ENCODE peak calls at places on chromosomes 13 and 19, in eight cellular contexts. T is Caco-2, O is neural progenitor cell, M is breast epithelium, U is hepatocyte, D is heart left ventricle, I is esophagus squamous epithelium, Q is ascending aorta. G is an unnamed sample.

GRCh38 chr13:98997738-98998641 is 20.1 kb upstream of the DOCK9 start:
- DNase-seq in T (no peak), O (no peak), M (no peak), U (no peak), D (no peak), I (no peak), Q (no peak), G (no peak)

GRCh38 chr13:43473437-43473836 is 313.3 kb downstream of the ENOX1 start:
- DNase-seq in T (no peak), O (no peak), M (no peak), U (peak; percentile 20), D (no peak), I (no peak), Q (no peak), G (no peak)

GRCh38 chr19:51059715-51060114 is 5.2 kb downstream of the KLK13 start:
- DNase-seq in T (no peak), O (no peak), M (no peak), U (no peak), D (no peak), I (no peak), Q (no peak), G (no peak)

GRCh38 chr19:35739275-35740107 is 2.8 kb downstream of the IGFLR1 start:
- DNase-seq in T (no peak), O (no peak), M (no peak), U (no peak), D (no peak), I (no peak), Q (no peak), G (no peak)

GRCh38 chr13:113083402-113084061 is 22.1 kb upstream of the F7 start:
- DNase-seq in T (no peak), O (no peak), M (no peak), U (no peak), D (peak; percentile 90), I (no peak), Q (no peak), G (no peak)

GRCh38 chr19:4550479-4551050 is 8.9 kb downstream of the SEMA6B start:
- DNase-seq in T (no peak), O (no peak), M (no peak), U (no peak), D (no peak), I (no peak), Q (no peak), G (no peak)

GRCh38 chr19:10981496-10981895 is 20.7 kb downstream of the SMARCA4 start:
- DNase-seq in T (no peak), O (no peak), M (no peak), U (no peak), D (no peak), I (no peak), Q (no peak), G (no peak)

GRCh38 chr19:4654437-4655361 is 15.4 kb downstream of the TNFAIP8L1 start:
- DNase-seq in T (no peak), O (no peak), M (no peak), U (no peak), D (no peak), I (no peak), Q (no peak), G (no peak)

GRCh38 chr13:39159393-39159792 is 121.1 kb downstream of the NHLRC3 start:
- DNase-seq in T (no peak), O (no peak), M (no peak), U (no peak), D (no peak), I (no peak), Q (no peak), G (no peak)

GRCh38 chr13:43377955-43378354 is 354.6 kb downstream of the DNAJC15 start:
- DNase-seq in T (no peak), O (no peak), M (no peak), U (no peak), D (no peak), I (no peak), Q (no peak), G (no peak)

GRCh38 chr19:19179548-19180441 is 9.7 kb upstream of the MEF2B start:
- DNase-seq in T (no peak), O (no peak), M (no peak), U (no peak), D (no peak), I (no peak), Q (no peak), G (no peak)

GRCh38 chr19:36436531-36436930 is 18.1 kb upstream of the ZFP82 start:
- DNase-seq in T (no peak), O (peak; percentile 4), M (no peak), U (no peak), D (no peak), I (no peak), Q (no peak), G (no peak)

GRCh38 chr19:14366529-14366928 is 14.7 kb upstream of the ADGRE5 start:
- DNase-seq in T (peak; percentile 88), O (peak; percentile 46), M (peak; percentile 78), U (peak; percentile 81), D (peak; percentile 56), I (peak; percentile 46), Q (peak; percentile 82), G (peak; percentile 88)

GRCh38 chr13:41919031-41919740 is 41.7 kb downstream of the VWA8 start:
- DNase-seq in T (no peak), O (no peak), M (no peak), U (no peak), D (no peak), I (no peak), Q (no peak), G (no peak)

GRCh38 chr13:40342461-40342860 is 324.0 kb downstream of the FOXO1 start:
- DNase-seq in T (no peak), O (no peak), M (no peak), U (no peak), D (no peak), I (no peak), Q (peak; percentile 39), G (no peak)

GRCh38 chr13:94568443-94568842 is 27.5 kb downstream of the TGDS start:
- DNase-seq in T (no peak), O (no peak), M (no peak), U (no peak), D (no peak), I (no peak), Q (no peak), G (no peak)

DNA sequence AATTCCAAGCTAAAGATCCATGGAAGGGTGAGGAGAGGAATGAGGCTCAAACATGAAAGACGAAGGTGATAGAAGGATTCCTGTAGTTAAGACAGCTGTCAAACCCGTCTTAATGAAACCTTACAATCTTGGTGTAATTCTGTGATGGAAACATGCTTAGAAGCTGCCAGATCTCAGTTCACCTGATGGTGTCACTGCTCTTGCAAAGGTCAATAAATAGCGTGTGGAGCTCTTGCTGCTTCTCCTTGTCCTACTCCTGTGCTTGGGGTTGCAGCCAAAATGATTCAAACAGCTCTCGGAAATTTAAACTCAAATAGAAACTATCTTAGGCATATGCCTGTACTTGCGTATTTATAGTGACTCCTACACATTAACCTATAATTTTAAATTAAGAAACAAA is 1705.0 kb downstream of the OLFM4 start:
- DNase-seq in T (no peak), O (peak; percentile 60), M (no peak), U (peak; percentile 22), D (no peak), I (no peak), Q (no peak), G (no peak)
- TF ChIP-seq CTCF in T (no peak), O (peak; percentile 49), M (no peak), U (peak; percentile 9), D (no peak), I (no peak), Q (no peak), G (no peak)

GRCh38 chr19:7203317-7203716 is 90.9 kb downstream of the INSR start:
- DNase-seq in T (no peak), O (no peak), M (no peak), U (no peak), D (no peak), I (no peak), Q (no peak), G (no peak)

GRCh38 chr19:7197760-7198696 is 96.2 kb downstream of the INSR start:
- DNase-seq in T (peak; percentile 90), O (peak; percentile 98), M (peak; percentile 86), U (peak; percentile 98), D (peak; percentile 94), I (peak; percentile 42), Q (peak; percentile 96), G (peak; percentile 80)

GRCh38 chr19:7200739-7201138 is 93.5 kb downstream of the INSR start:
- DNase-seq in T (no peak), O (no peak), M (no peak), U (no peak), D (no peak), I (no peak), Q (no peak), G (no peak)

GRCh38 chr19:7199613-7200533 is 94.3 kb downstream of the INSR start:
- DNase-seq in T (peak; percentile 59), O (no peak), M (no peak), U (peak; percentile 80), D (no peak), I (no peak), Q (no peak), G (no peak)

DNA sequence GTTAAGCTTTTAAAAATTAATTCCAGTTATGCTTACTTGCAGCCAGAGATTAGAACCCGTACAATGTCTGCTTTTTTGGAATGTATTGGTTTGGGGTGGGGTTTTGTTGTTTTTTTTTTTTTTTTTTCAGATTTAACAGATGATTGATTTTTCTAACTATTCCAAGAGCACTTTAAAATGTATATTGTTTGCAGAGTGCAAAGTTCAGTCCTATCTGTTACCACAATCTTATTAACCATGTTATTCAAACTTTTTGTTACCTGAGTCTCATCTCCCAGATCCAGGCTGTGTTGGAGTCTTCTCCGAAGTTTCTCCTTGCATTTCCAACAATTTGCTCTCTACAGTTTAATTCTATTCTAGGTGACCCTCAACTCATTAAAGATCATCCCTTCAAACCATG is 91.3 kb downstream of the INSR start:
- DNase-seq in T (no peak), O (no peak), M (no peak), U (no peak), D (no peak), I (no peak), Q (no peak), G (no peak)
- H3K4me3 ChIP-seq in T (no peak overlapping the region), O (no peak overlapping the region), M (no peak overlapping the region), U (no peak overlapping the region), D (no peak overlapping the region), I (no peak overlapping the region), Q (no peak overlapping the region), G (no peak overlapping the region)

GRCh38 chr13:32415019-32415418 is 12.9 kb downstream of the N4BP2L1 start:
- DNase-seq in T (peak; percentile 49), O (peak; percentile 51), M (no peak), U (no peak), D (no peak), I (no peak), Q (no peak), G (no peak)
- TF ChIP-seq CTCF in T (peak; percentile 43), O (peak; percentile 74), M (no peak), U (peak; percentile 30), D (peak; percentile 33), I (no peak), Q (peak; percentile 20), G (peak; percentile 67)

GRCh38 chr19:1271528-1272422 is 2.6 kb downstream of the CIRBP start:
- DNase-seq in T (no peak), O (no peak), M (no peak), U (no peak), D (no peak), I (no peak), Q (no peak), G (no peak)
- H3K4me3 ChIP-seq in T (no peak overlapping the region), O (no peak overlapping the region), M (peak overlapping the region; percentile 64), U (no peak overlapping the region), D (no peak overlapping the region), I (no peak overlapping the region), Q (peak overlapping the region; percentile 71), G (no peak overlapping the region)